ENCODE peak calls at places on chromosomes 1 and 21, in five cellular contexts. M is Peyer's patch, U is activated T-cell treated with anti-CD3 and anti-CD28 coated beads for 1 hour, G is left kidney, A is uterus. F is an unnamed sample.

GRCh38 chr1:56821462-56821797 is 2.2 kb upstream of the FYB2 start:
- DNase-seq in M (no peak), U (no peak), G (peak; percentile 29), A (no peak), F (no peak)

GRCh38 chr1:241235236-241235897 is 121.6 kb downstream of the RGS7 start:
- DNase-seq in M (no peak), U (no peak), G (peak; percentile 69), A (no peak), F (no peak)

GRCh38 chr1:31183927-31184554 is 55.6 kb downstream of the NKAIN1 start:
- DNase-seq in M (peak; percentile 23), U (no peak), G (peak; percentile 79), A (no peak), F (no peak)

GRCh38 chr21:41703857-41704501 is 62.9 kb downstream of the RIPK4 start:
- DNase-seq in M (no peak), U (no peak), G (no peak), A (no peak), F (no peak)

GRCh38 chr1:43225168-43225567 is 44.6 kb upstream of the TMEM125 start:
- DNase-seq in M (no peak), U (no peak), G (no peak), A (no peak), F (no peak)

GRCh38 chr1:24796524-24796923 is 51.3 kb downstream of the CLIC4 start:
- DNase-seq in M (no peak), U (no peak), G (no peak), A (no peak), F (no peak)

GRCh38 chr1:6111571-6111970 is 65.9 kb downstream of the KCNAB2 start:
- DNase-seq in M (no peak), U (no peak), G (no peak), A (no peak), F (no peak)

GRCh38 chr1:147225193-147225730 is at the start of gene FMO5:
- DNase-seq in M (peak; percentile 68), U (peak; percentile 19), G (peak; percentile 84), A (peak; percentile 80), F (peak; percentile 85)

GRCh38 chr1:94017155-94017829 is 103.7 kb downstream of the ABCA4 start:
- DNase-seq in M (no peak), U (no peak), G (no peak), A (no peak), F (no peak)

GRCh38 chr1:200867018-200867811 is 5.6 kb upstream of the GPR25 start:
- DNase-seq in M (no peak), U (no peak), G (peak; percentile 79), A (no peak), F (no peak)

F was measured in left lobe of liver.